ENCODE peak calls at places on chromosomes 13 and 19, in seven cellular contexts. C is left ventricle myocardium inferior, Y is NB4, P is GM23248, O is endodermal cell, Q is thoracic aorta, I is pancreas. L is an unnamed sample.

GRCh38 chr13:42781362-42781761 is at the start of gene FAM216B:
- DNase-seq in C (no peak), Y (no peak), P (no peak), O (no peak), Q (no peak), I (no peak), L (no peak)

GRCh38 chr13:107450426-107450825 is 764.9 kb downstream of the LIG4 start:
- DNase-seq in C (no peak), Y (no peak), P (peak), O (no peak), Q (no peak), I (no peak), L (no peak)

GRCh38 chr13:28620011-28620830 is 38.7 kb upstream of the POMP start:
- DNase-seq in C (no peak), Y (no peak), P (peak), O (no peak), Q (no peak), I (no peak), L (no peak)

GRCh38 chr13:92948034-92948433 is 278.6 kb upstream of the GPC6 start:
- DNase-seq in C (no peak), Y (no peak), P (no peak), O (no peak), Q (no peak), I (no peak), L (no peak)

GRCh38 chr13:85261757-85262346 is 537.4 kb downstream of the SLITRK6 start:
- DNase-seq in C (no peak), Y (peak), P (no peak), O (no peak), Q (no peak), I (no peak), L (no peak)

GRCh38 chr13:29472317-29472961 is 123.0 kb downstream of the SLC7A1 start:
- DNase-seq in C (no peak), Y (peak), P (peak), O (peak), Q (no peak), I (no peak), L (peak)

GRCh38 chr13:106129273-106129672 is 406.2 kb downstream of the EFNB2 start:
- DNase-seq in C (no peak), Y (no peak), P (no peak), O (no peak), Q (no peak), I (no peak), L (no peak)

GRCh38 chr19:42120276-42121010 is 11.8 kb downstream of the POU2F2 start:
- DNase-seq in C (no peak), Y (no peak), P (no peak), O (no peak), Q (no peak), I (no peak), L (no peak)

GRCh38 chr19:10718205-10719196 is 622 bp downstream of the DNM2 start:
- DNase-seq in C (peak), Y (peak), P (peak), O (peak), Q (no peak), I (peak), L (peak)

GRCh38 chr19:40663712-40664692 is 26.4 kb downstream of the NUMBL start:
- DNase-seq in C (peak), Y (peak), P (peak), O (no peak), Q (no peak), I (no peak), L (peak)

GRCh38 chr19:7783991-7784421 is 21.0 kb downstream of the CLEC4M start:
- DNase-seq in C (no peak), Y (peak), P (peak), O (peak), Q (no peak), I (no peak), L (no peak)

GRCh38 chr13:94710881-94711560 is 1.3 kb downstream of the SOX21 start:
- DNase-seq in C (no peak), Y (no peak), P (peak), O (peak), Q (no peak), I (peak), L (no peak)

GRCh38 chr13:110293649-110294048 is 13.3 kb downstream of the COL4A1 start:
- DNase-seq in C (no peak), Y (no peak), P (no peak), O (no peak), Q (no peak), I (no peak), L (no peak)

GRCh38 chr19:16207063-16207462 is 9.4 kb downstream of the AP1M1 start:
- DNase-seq in C (no peak), Y (no peak), P (no peak), O (no peak), Q (no peak), I (peak), L (no peak)

GRCh38 chr13:25170554-25171107 is 1.5 kb downstream of the AMER2 start:
- DNase-seq in C (no peak), Y (no peak), P (peak), O (peak), Q (no peak), I (peak), L (no peak)

GRCh38 chr19:34666958-34667265 is 10.0 kb downstream of the SCGB2B2 start:
- DNase-seq in C (no peak), Y (no peak), P (no peak), O (no peak), Q (no peak), I (no peak), L (no peak)

GRCh38 chr13:45492538-45492937 is 27.8 kb downstream of the COG3 start:
- DNase-seq in C (no peak), Y (no peak), P (no peak), O (no peak), Q (no peak), I (no peak), L (no peak)

GRCh38 chr19:41548954-41549688 is 26.8 kb upstream of the CEACAM21 start:
- DNase-seq in C (no peak), Y (peak), P (no peak), O (peak), Q (no peak), I (no peak), L (peak)

GRCh38 chr19:41753159-41753558 is 2.2 kb upstream of the CEACAM6 start:
- DNase-seq in C (peak), Y (peak), P (peak), O (peak), Q (no peak), I (peak), L (peak)

GRCh38 chr13:84896128-84896527 is 903.1 kb downstream of the SLITRK6 start:
- DNase-seq in C (no peak), Y (peak), P (peak), O (peak), Q (no peak), I (no peak), L (peak)

GRCh38 chr13:100933841-100934240 is 259.2 kb upstream of the TMTC4 start:
- DNase-seq in C (no peak), Y (no peak), P (no peak), O (no peak), Q (no peak), I (no peak), L (no peak)

GRCh38 chr19:5990289-5990797 is 12.4 kb upstream of the RANBP3 start:
- DNase-seq in C (no peak), Y (no peak), P (peak), O (peak), Q (no peak), I (no peak), L (no peak)

GRCh38 chr13:28704919-28705318 is 13.9 kb downstream of the SLC46A3 start:
- DNase-seq in C (no peak), Y (no peak), P (no peak), O (no peak), Q (no peak), I (no peak), L (no peak)

GRCh38 chr13:74074723-74075122 is 59.5 kb downstream of the KLF12 start:
- DNase-seq in C (no peak), Y (no peak), P (peak), O (no peak), Q (no peak), I (no peak), L (no peak)

GRCh38 chr13:112664501-112665203 is 25.2 kb upstream of the ATP11A start:
- DNase-seq in C (no peak), Y (no peak), P (peak), O (peak), Q (no peak), I (no peak), L (no peak)

GRCh38 chr19:49114630-49115363 is 627 bp downstream of the LIN7B start:
- DNase-seq in C (peak), Y (peak), P (peak), O (peak), Q (no peak), I (peak), L (peak)

GRCh38 chr13:32629313-32629712 is 43.1 kb downstream of the PDS5B start:
- DNase-seq in C (no peak), Y (no peak), P (no peak), O (no peak), Q (no peak), I (no peak), L (no peak)

GRCh38 chr19:1837625-1838105 is 10.6 kb downstream of the REXO1 start:
- DNase-seq in C (peak), Y (no peak), P (peak), O (peak), Q (no peak), I (no peak), L (peak)

GRCh38 chr19:35739275-35740107 is 2.8 kb downstream of the IGFLR1 start:
- DNase-seq in C (no peak), Y (no peak), P (no peak), O (peak), Q (no peak), I (peak), L (no peak)

GRCh38 chr13:111217661-111218060 is 102.6 kb downstream of the ARHGEF7 start:
- DNase-seq in C (no peak), Y (no peak), P (no peak), O (peak), Q (no peak), I (no peak), L (no peak)

GRCh38 chr19:15780595-15781418 is 6.7 kb upstream of the OR10H5 start:
- DNase-seq in C (no peak), Y (no peak), P (no peak), O (no peak), Q (no peak), I (no peak), L (peak)

GRCh38 chr13:74466015-74466414 is 331.8 kb upstream of the KLF12 start:
- DNase-seq in C (no peak), Y (no peak), P (no peak), O (no peak), Q (no peak), I (no peak), L (no peak)

GRCh38 chr19:4437103-4437502 is 20.5 kb downstream of the UBXN6 start:
- DNase-seq in C (no peak), Y (no peak), P (no peak), O (no peak), Q (no peak), I (no peak), L (no peak)

GRCh38 chr19:4432918-4433506 is 24.6 kb downstream of the UBXN6 start:
- DNase-seq in C (no peak), Y (no peak), P (no peak), O (no peak), Q (no peak), I (no peak), L (no peak)

GRCh38 chr19:4431808-4432674 is 25.6 kb downstream of the UBXN6 start:
- DNase-seq in C (no peak), Y (peak), P (no peak), O (peak), Q (no peak), I (no peak), L (no peak)

GRCh38 chr19:4439243-4439642 is 18.4 kb downstream of the UBXN6 start:
- DNase-seq in C (no peak), Y (no peak), P (no peak), O (no peak), Q (no peak), I (no peak), L (no peak)

DNA sequence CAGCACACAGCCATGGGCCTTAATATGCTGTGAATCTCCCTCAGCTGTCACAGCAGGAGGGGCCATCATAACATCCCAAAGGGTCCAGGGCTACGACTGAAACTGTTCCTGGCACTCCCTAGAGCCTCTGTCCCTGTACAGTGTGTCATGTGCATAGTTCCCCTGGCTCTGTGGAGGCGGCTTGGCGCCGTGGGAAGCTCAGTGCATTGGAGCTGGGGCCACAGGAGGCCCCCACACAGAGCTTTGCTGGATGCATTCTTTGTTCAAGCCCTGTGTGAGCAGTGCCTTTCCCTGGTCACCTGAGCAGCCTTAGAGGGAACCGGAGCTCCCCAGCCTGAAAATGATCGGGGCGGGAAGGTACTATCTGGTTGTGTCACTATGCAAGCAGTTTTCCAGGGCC is 21.4 kb downstream of the UBXN6 start:
- DNase-seq in C (no peak), Y (no peak), P (no peak), O (peak), Q (no peak), I (no peak), L (no peak)
- H3K4me3 ChIP-seq in C (no peak), Y (no peak), P (no peak), O (no peak), Q (no peak), I (no peak), L (no peak)

GRCh38 chr19:45615795-45616708 is 14.0 kb upstream of the GPR4 start:
- DNase-seq in C (peak), Y (peak), P (peak), O (peak), Q (no peak), I (peak), L (peak)
- H3K4me3 ChIP-seq in C (peak), Y (no peak), P (no peak), O (peak), Q (no peak), I (peak), L (no peak)

GRCh38 chr13:50911051-50911690 is 1.6 kb downstream of the RNASEH2B start:
- DNase-seq in C (no peak), Y (peak), P (peak), O (no peak), Q (no peak), I (no peak), L (no peak)
- H3K4me3 ChIP-seq in C (peak), Y (peak), P (peak), O (peak), Q (peak), I (peak), L (peak)

GRCh38 chr19:46620267-46620666 is 4.6 kb downstream of the PTGIR start:
- DNase-seq in C (no peak), Y (no peak), P (no peak), O (no peak), Q (no peak), I (no peak), L (no peak)
- H3K4me3 ChIP-seq in C (peak), Y (no peak), P (no peak), O (no peak), Q (peak), I (no peak), L (no peak)

DNA sequence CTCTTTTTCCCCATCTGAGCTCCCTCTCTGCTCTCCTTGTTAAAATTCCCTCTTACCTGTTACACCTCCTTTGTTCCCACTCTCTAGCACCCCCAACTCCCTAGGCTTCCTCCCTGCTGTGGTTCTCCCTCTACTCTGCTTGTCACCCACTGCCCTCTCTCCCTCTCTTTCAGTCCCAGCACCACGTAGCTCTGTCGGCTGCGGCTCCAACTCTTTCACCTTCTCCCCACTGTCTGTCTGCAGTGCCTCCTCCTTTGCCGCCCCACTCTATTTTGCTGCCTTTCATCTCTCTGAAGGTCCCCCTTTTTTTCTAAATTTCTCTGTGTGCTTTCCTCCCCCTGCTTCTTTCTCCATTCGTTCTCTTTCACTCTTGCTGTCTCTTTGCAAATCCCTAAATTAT is 1.1 kb downstream of the ZNF836 start:
- DNase-seq in C (no peak), Y (no peak), P (peak), O (peak), Q (no peak), I (no peak), L (peak)
- H3K4me3 ChIP-seq in C (peak), Y (peak), P (peak), O (peak), Q (peak), I (peak), L (peak)

GRCh38 chr19:53907690-53908089 is 1.4 kb upstream of the CACNG7 start:
- DNase-seq in C (no peak), Y (no peak), P (no peak), O (no peak), Q (no peak), I (no peak), L (no peak)

GRCh38 chr19:53908933-53909415 is at the start of gene CACNG7:
- DNase-seq in C (no peak), Y (no peak), P (no peak), O (peak), Q (no peak), I (no peak), L (no peak)

GRCh38 chr19:53909471-53910169 is 542 bp downstream of the CACNG7 start:
- DNase-seq in C (no peak), Y (no peak), P (no peak), O (peak), Q (no peak), I (no peak), L (no peak)

GRCh38 chr19:53908106-53908932 is 759 bp upstream of the CACNG7 start:
- DNase-seq in C (no peak), Y (peak), P (peak), O (peak), Q (no peak), I (no peak), L (no peak)

DNA sequence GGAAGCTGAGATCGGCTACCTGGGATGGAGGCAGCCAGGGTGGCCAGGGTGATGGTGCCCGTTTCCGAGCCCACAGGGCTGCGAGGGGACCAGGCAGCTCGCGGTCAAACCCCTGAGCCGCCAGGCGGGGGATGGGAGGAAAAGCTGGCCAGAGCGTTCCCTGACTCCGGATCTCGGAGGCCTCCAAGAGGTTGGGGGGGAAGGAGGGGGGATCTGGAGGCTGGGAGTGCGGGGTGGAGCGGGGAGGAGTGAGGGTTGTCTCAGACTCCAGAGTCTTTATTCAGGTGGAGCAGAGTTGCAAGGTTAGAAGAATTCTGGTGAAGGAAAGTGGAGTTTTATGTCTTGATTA is 1.1 kb downstream of the CACNG7 start:
- DNase-seq in C (no peak), Y (no peak), P (no peak), O (peak), Q (no peak), I (no peak), L (no peak)
- H3K4me3 ChIP-seq in C (no peak), Y (no peak), P (no peak), O (peak), Q (no peak), I (no peak), L (no peak)

L was measured in naive thymus-derived CD4-positive, alpha-beta T cell.